ENCODE peak calls at places on chromosomes 5 and 9, in eight cellular contexts. J is stimulated activated CD4-positive, alpha-beta T cell treated with anti-CD3 and anti-CD28 coated beads, TNF-alpha, amount 100 ng/mL, for 24 hours; X is posterior cingulate gyrus; O is NCI-H1092 treated with DMSO at 0.1 percent for 48 hours; W is activated T-cell treated with anti-CD3 and anti-CD28 coated beads for 24 hours; E is iPS-NIHi11; S is Peyer's patch; H is fibroblast of pulmonary artery. Z is an unnamed sample.

GRCh38 chr5:59709833-59710232 is 183.7 kb downstream of the PDE4D start:
- DNase-seq in X (no peak), O (no peak), J (no peak), E (peak; percentile 10), W (no peak), S (no peak), H (peak; percentile 84), Z (no peak)

GRCh38 chr9:96450613-96451544 is 910 bp downstream of the HABP4 start:
- DNase-seq in X (no peak), S (peak; percentile 74), J (no peak), O (peak; percentile 14), W (no peak), E (peak; percentile 33), H (peak; percentile 21), Z (no peak)

GRCh38 chr5:115626444-115626823 is 598 bp upstream of the TMED7 start:
- DNase-seq in H (no peak), E (no peak), S (no peak), J (no peak), W (no peak), X (no peak), O (peak; percentile 61), Z (no peak)

GRCh38 chr5:131550606-131551005 is 84.4 kb downstream of the RAPGEF6 start:
- DNase-seq in X (no peak), W (no peak), E (no peak), S (no peak), J (no peak), H (no peak), O (no peak), Z (no peak)

GRCh38 chr5:67246108-67246507 is 49.5 kb upstream of the CD180 start:
- DNase-seq in X (no peak), J (no peak), W (no peak), E (peak; percentile 40), H (peak; percentile 95), O (peak; percentile 68), S (no peak), Z (no peak)

GRCh38 chr5:95727764-95728191 is 3.4 kb upstream of the RHOBTB3 start:
- DNase-seq in X (no peak), E (no peak), H (no peak), W (no peak), S (no peak), J (no peak), O (no peak), Z (no peak)

GRCh38 chr9:87714819-87715218 is 11.1 kb upstream of the CTSL start:
- DNase-seq in J (no peak), S (peak; percentile 55), W (no peak), E (no peak), H (peak; percentile 95), O (no peak), X (no peak), Z (no peak)

GRCh38 chr9:36897476-36897875 is 136.6 kb downstream of the PAX5 start:
- DNase-seq in J (no peak), O (no peak), H (no peak), S (no peak), W (no peak), E (peak; percentile 43), X (no peak), Z (no peak)

GRCh38 chr5:41176952-41177351 is 36.4 kb downstream of the C6 start:
- DNase-seq in S (no peak), E (no peak), W (no peak), O (no peak), J (no peak), H (peak; percentile 89), X (no peak), Z (no peak)

GRCh38 chr5:132987531-132988408 is 24.3 kb upstream of the AFF4 start:
- DNase-seq in E (peak; percentile 16), J (no peak), X (no peak), O (no peak), W (no peak), H (no peak), S (no peak), Z (no peak)

GRCh38 chr5:157286761-157287211 is 20.9 kb downstream of the CYFIP2 start:
- DNase-seq in H (no peak), W (no peak), S (no peak), O (no peak), J (no peak), E (no peak), X (no peak), Z (no peak)